ENCODE peak calls at places on chromosomes 12 and 14, in seven cellular contexts. N, B, M, K, W, G and Y are unnamed samples.

GRCh38 chr12:43578782-43579181 is 26.8 kb upstream of the ADAMTS20 start:
- DNase-seq in M (no peak), B (no peak), G (no peak), W (no peak), N (peak), K (no peak), Y (no peak)

GRCh38 chr12:43154498-43155045 is 397.4 kb downstream of the ADAMTS20 start:
- DNase-seq in K (no peak), N (no peak), B (no peak), G (no peak), W (no peak), M (no peak), Y (no peak)

GRCh38 chr12:82216475-82216874 is 141.7 kb downstream of the CCDC59 start:
- DNase-seq in G (no peak), M (no peak), W (no peak), K (no peak), N (no peak), B (no peak), Y (no peak)

GRCh38 chr12:2930865-2931264 is 28.3 kb upstream of the TEAD4 start:
- DNase-seq in W (no peak), B (no peak), K (no peak), M (no peak), G (no peak), N (no peak), Y (no peak)

GRCh38 chr14:33307691-33308369 is 369.2 kb downstream of the NPAS3 start:
- DNase-seq in M (no peak), W (peak), B (peak), K (no peak), N (peak), G (no peak), Y (no peak)

GRCh38 chr12:50117057-50117622 is 5.1 kb downstream of the COX14 start:
- DNase-seq in G (no peak), N (no peak), W (no peak), M (no peak), K (no peak), B (no peak), Y (no peak)

GRCh38 chr12:124109760-124110159 is 136.7 kb downstream of the ZNF664 start:
- DNase-seq in K (no peak), W (no peak), M (peak), G (no peak), N (peak), B (peak), Y (no peak)

GRCh38 chr14:29061702-29062101 is 295.1 kb downstream of the FOXG1 start:
- DNase-seq in M (no peak), N (no peak), K (no peak), G (no peak), B (no peak), W (no peak), Y (no peak)

GRCh38 chr14:43438056-43438455 is 1069.0 kb downstream of the FSCB start:
- DNase-seq in N (no peak), M (no peak), G (no peak), W (no peak), K (no peak), B (no peak), Y (no peak)

GRCh38 chr12:52333321-52333720 is 12.1 kb upstream of the KRT83 start:
- DNase-seq in G (no peak), N (no peak), W (peak), M (no peak), B (no peak), K (no peak), Y (no peak)

GRCh38 chr12:108103517-108103916 is 25.6 kb upstream of the WSCD2 start:
- DNase-seq in W (no peak), B (no peak), M (no peak), G (no peak), N (no peak), K (no peak), Y (no peak)

GRCh38 chr12:123034865-123035264 is 54.4 kb downstream of the ARL6IP4 start:
- DNase-seq in B (peak), K (no peak), W (no peak), G (no peak), M (peak), N (peak), Y (no peak)

GRCh38 chr14:89349196-89350008 is 67.6 kb downstream of the FOXN3 start:
- DNase-seq in K (no peak), B (no peak), N (no peak), W (peak), M (no peak), G (no peak), Y (no peak)

GRCh38 chr14:65872536-65872935 is 460.0 kb downstream of the FUT8 start:
- DNase-seq in W (no peak), K (no peak), N (peak), B (no peak), M (no peak), G (no peak), Y (no peak)

GRCh38 chr12:100753837-100754236 is 40.7 kb upstream of the ANO4 start:
- DNase-seq in M (no peak), G (no peak), B (no peak), K (no peak), N (peak), W (no peak), Y (no peak)

GRCh38 chr12:71865166-71865713 is 25.7 kb downstream of the TBC1D15 start:
- DNase-seq in N (peak), B (no peak), K (no peak), M (peak), G (no peak), W (no peak), Y (no peak)

GRCh38 chr14:25381498-25381897 is 331.6 kb upstream of the STXBP6 start:
- DNase-seq in G (no peak), W (no peak), M (peak), N (no peak), B (peak), K (no peak), Y (no peak)

GRCh38 chr12:100651694-100652093 is 78.2 kb downstream of the GAS2L3 start:
- DNase-seq in K (no peak), N (peak), W (no peak), B (no peak), M (no peak), G (no peak), Y (no peak)

GRCh38 chr14:58152569-58152857 is 500 bp upstream of the ARMH4 start:
- DNase-seq in M (no peak), B (no peak), N (no peak), K (no peak), G (no peak), W (no peak), Y (no peak)

GRCh38 chr12:124437621-124438414 is 129.6 kb downstream of the NCOR2 start:
- DNase-seq in K (no peak), M (no peak), G (no peak), W (no peak), N (no peak), B (no peak), Y (no peak)

GRCh38 chr12:114608509-114608908 is 75.5 kb downstream of the TBX3 start:
- DNase-seq in G (no peak), M (no peak), B (no peak), W (no peak), N (no peak), K (no peak), Y (no peak)

GRCh38 chr12:59087691-59088090 is 167.4 kb upstream of the LRIG3 start:
- DNase-seq in B (no peak), K (no peak), W (no peak), G (no peak), M (no peak), N (no peak), Y (no peak)

GRCh38 chr12:124713041-124713435 is 145.6 kb upstream of the NCOR2 start:
- DNase-seq in W (no peak), N (no peak), B (no peak), M (no peak), K (no peak), G (no peak), Y (no peak)

GRCh38 chr14:55117816-55118441 is 11.1 kb upstream of the LGALS3 start:
- DNase-seq in G (no peak), W (no peak), N (peak), M (no peak), B (no peak), K (no peak), Y (no peak)

GRCh38 chr12:89461649-89462612 is 62.7 kb downstream of the GALNT4 start:
- DNase-seq in K (peak), W (peak), M (peak), N (peak), G (no peak), B (peak), Y (no peak)

GRCh38 chr14:98259881-98260280 is 1012.1 kb downstream of the BCL11B start:
- DNase-seq in G (no peak), W (no peak), N (no peak), B (no peak), M (no peak), K (no peak), Y (no peak)

GRCh38 chr12:31785318-31785717 is 56.5 kb upstream of the AMN1 start:
- DNase-seq in N (no peak), M (no peak), W (no peak), G (no peak), K (no peak), B (no peak), Y (no peak)